ENCODE peak calls at places on chromosomes 2 and 18, in nine cellular contexts. S is NCI-H748 treated with DMSO at 0.1 percent for 48 hours; K is DMS53; X is left cardiac atrium; P is stimulated activated CD4-positive, alpha-beta T cell treated with anti-CD3 and anti-CD28 coated beads, Interleukin-15, amount 100 ng/mL, for 24 hours; I is type B pancreatic cell; L is H9; F is stimulated activated naive CD8-positive, alpha-beta T cell treated with anti-CD3 and anti-CD28 coated beads, Interleukin-15, Interleukin-2, amounts not matched to agents 100 U/mL and 50 U/mL, for 24 hours; V is GM13977. Y is an unnamed sample.

GRCh38 chr2:233033672-233034071 is 1.2 kb downstream of the NEU2 start:
- DNase-seq in X (no peak), L (no peak), I (no peak), F (peak), V (no peak), P (peak), K (no peak), S (no peak), Y (no peak)

GRCh38 chr18:22848618-22849017 is 84.5 kb upstream of the RBBP8 start:
- DNase-seq in I (no peak), S (no peak), X (no peak), K (no peak), V (no peak), L (no peak), F (no peak), P (no peak), Y (no peak)

GRCh38 chr2:195016821-195017220 is 640.2 kb upstream of the SLC39A10 start:
- DNase-seq in P (no peak), L (no peak), K (peak), X (no peak), I (no peak), S (no peak), V (no peak), F (no peak), Y (no peak)

GRCh38 chr2:173359231-173359630 is 4.6 kb downstream of the CDCA7 start:
- DNase-seq in F (no peak), X (no peak), I (no peak), V (peak), K (no peak), L (no peak), P (no peak), S (no peak), Y (no peak)

GRCh38 chr2:70181363-70181956 is 9.4 kb downstream of the C2orf42 start:
- DNase-seq in L (no peak), K (no peak), I (no peak), X (no peak), F (no peak), S (no peak), P (no peak), V (no peak), Y (no peak)

GRCh38 chr2:54879598-54880355 is 156.3 kb downstream of the EML6 start:
- DNase-seq in V (no peak), K (no peak), X (no peak), F (no peak), P (no peak), L (no peak), S (no peak), I (no peak), Y (no peak)

GRCh38 chr2:27809761-27810241 is 38.3 kb downstream of the MRPL33 start:
- DNase-seq in P (no peak), L (no peak), S (no peak), F (no peak), V (no peak), X (no peak), K (no peak), I (no peak), Y (no peak)

GRCh38 chr2:218017211-218018053 is 14.6 kb upstream of the TNS1 start:
- DNase-seq in I (no peak), P (no peak), V (no peak), F (no peak), K (no peak), X (peak), S (no peak), L (no peak), Y (no peak)

GRCh38 chr2:239774933-239775622 is 250.1 kb downstream of the NDUFA10 start:
- DNase-seq in X (no peak), I (no peak), P (no peak), S (no peak), K (no peak), V (no peak), L (no peak), F (no peak), Y (no peak)

GRCh38 chr2:1598800-1599199 is 145.5 kb downstream of the PXDN start:
- DNase-seq in L (no peak), S (no peak), I (no peak), P (no peak), X (no peak), F (no peak), K (no peak), V (no peak), Y (no peak)

GRCh38 chr2:192571636-192572035 is 376.9 kb upstream of the TMEFF2 start:
- DNase-seq in K (no peak), I (no peak), P (no peak), L (no peak), X (no peak), V (no peak), S (no peak), F (no peak), Y (no peak)

GRCh38 chr2:36618381-36618780 is 20.4 kb upstream of the FEZ2 start:
- DNase-seq in K (peak), I (no peak), X (no peak), F (peak), S (no peak), P (peak), L (peak), V (peak), Y (peak)

GRCh38 chr18:40357536-40357935 is 1597.5 kb upstream of the PIK3C3 start:
- DNase-seq in L (no peak), F (no peak), X (no peak), I (no peak), K (no peak), S (no peak), V (no peak), P (no peak), Y (no peak)

GRCh38 chr18:51425889-51426288 is 228.4 kb upstream of the MEX3C start:
- DNase-seq in F (no peak), L (no peak), I (no peak), K (peak), X (no peak), V (no peak), P (no peak), S (no peak), Y (no peak)

GRCh38 chr18:7084766-7085080 is 32.9 kb downstream of the LAMA1 start:
- DNase-seq in K (no peak), L (no peak), S (no peak), P (no peak), I (no peak), X (no peak), V (no peak), F (no peak), Y (no peak)

GRCh38 chr2:88211809-88212154 is 41.6 kb downstream of the THNSL2 start:
- DNase-seq in F (no peak), S (no peak), K (no peak), V (no peak), I (no peak), L (no peak), X (no peak), P (no peak), Y (no peak)

GRCh38 chr2:222912117-222912516 is 51.3 kb downstream of the ACSL3 start:
- DNase-seq in S (no peak), V (peak), F (no peak), K (no peak), L (no peak), I (no peak), X (no peak), P (no peak), Y (no peak)

GRCh38 chr2:154623819-154624218 is 74.7 kb upstream of the KCNJ3 start:
- DNase-seq in F (no peak), I (no peak), X (peak), K (peak), S (peak), V (peak), L (peak), P (no peak), Y (peak)

GRCh38 chr2:114464961-114465706 is 22.7 kb downstream of the DPP10 start:
- DNase-seq in I (no peak), V (no peak), X (no peak), F (no peak), L (no peak), S (no peak), P (no peak), K (no peak), Y (no peak)

Y was measured in iPS DF 6.9.